ENCODE peak calls at places on chromosomes 7 and 10, in seven cellular contexts. A is kidney glomerular epithelial cell; W is C1 segment of cervical spinal cord; D is fibroblast of lung; C is stimulated activated CD4-positive, alpha-beta T cell treated with anti-CD3 and anti-CD28 coated beads, Interleukin-12 subunit alpha, Interleukin-12 subunit beta, amount 100 ng/mL, for 4 hours; F is posterior cingulate gyrus; Q is NCI-H460. G is an unnamed sample.

GRCh38 chr7:142812437-142813215 is 41.9 kb downstream of the PRSS2 start:
- DNase-seq in A (no peak), W (no peak), D (peak; percentile 41), C (no peak), F (no peak), Q (no peak), G (no peak)

GRCh38 chr7:91263359-91264082 is 712 bp upstream of the FZD1 start:
- DNase-seq in A (peak; percentile 49), W (no peak), D (no peak), C (no peak), F (no peak), Q (peak; percentile 3), G (no peak)

GRCh38 chr7:30460246-30460633 is 18.3 kb downstream of the NOD1 start:
- DNase-seq in A (no peak), W (no peak), D (no peak), C (no peak), F (no peak), Q (no peak), G (no peak)

GRCh38 chr7:20331912-20332317 is 1.2 kb downstream of the ITGB8 start:
- DNase-seq in A (no peak), W (no peak), D (no peak), C (no peak), F (no peak), Q (no peak), G (peak; percentile 57)

GRCh38 chr10:47031251-47031952 is 120.2 kb downstream of the PTPN20 start:
- DNase-seq in A (peak; percentile 5), W (no peak), D (no peak), C (no peak), F (no peak), Q (no peak), G (peak; percentile 25)

GRCh38 chr7:152013230-152013629 is 12.2 kb upstream of the GALNT11 start:
- DNase-seq in A (no peak), W (no peak), D (no peak), C (no peak), F (no peak), Q (no peak), G (no peak)

GRCh38 chr7:91596287-91596686 is 284.2 kb downstream of the MTERF1 start:
- DNase-seq in A (no peak), W (no peak), D (no peak), C (no peak), F (no peak), Q (no peak), G (no peak)

GRCh38 chr7:149325248-149325647 is 63.3 kb downstream of the ZNF783 start:
- DNase-seq in A (no peak), W (no peak), D (no peak), C (no peak), F (no peak), Q (no peak), G (no peak)

GRCh38 chr7:136869991-136870798 is 1.7 kb downstream of the CHRM2 start:
- DNase-seq in A (no peak), W (no peak), D (peak; percentile 47), C (no peak), F (peak; percentile 27), Q (no peak), G (no peak)

GRCh38 chr7:30162622-30163124 is 27.9 kb downstream of the MTURN start:
- DNase-seq in A (peak; percentile 55), W (no peak), D (peak; percentile 77), C (no peak), F (no peak), Q (no peak), G (peak; percentile 19)

GRCh38 chr7:1059200-1060091 is 15.1 kb downstream of the GPR146 start:
- DNase-seq in A (no peak), W (no peak), D (no peak), C (no peak), F (no peak), Q (peak; percentile 46), G (peak; percentile 24)

GRCh38 chr10:4316166-4316810 is 509.7 kb upstream of the AKR1E2 start:
- DNase-seq in A (no peak), W (no peak), D (peak; percentile 95), C (no peak), F (no peak), Q (no peak), G (no peak)

GRCh38 chr7:106611911-106612310 is 49.0 kb downstream of the CCDC71L start:
- DNase-seq in A (no peak), W (no peak), D (no peak), C (no peak), F (no peak), Q (no peak), G (no peak)

GRCh38 chr10:12835709-12836108 is 165.8 kb downstream of the CCDC3 start:
- DNase-seq in A (no peak), W (no peak), D (peak; percentile 87), C (no peak), F (no peak), Q (no peak), G (no peak)